ENCODE peak calls at places on chromosomes 6 and 20, in four cellular contexts. L is activated T-helper 2 cell treated with anti-CD3 and anti-CD28 coated beads, Interferon-gamma antibody, Interleukin-2, Interleukin-4, amounts not matched to agents 10 μg/mL and 5 μg/mL and 100 μg/mL, durations not matched to agents 14 hours and 24 hours and 36 hours; B is GM12892; H is AG04450. J is an unnamed sample.

GRCh38 chr20:49380245-49380875 is 102.1 kb downstream of the KCNB1 start:
- DNase-seq in L (no peak), H (no peak), B (no peak), J (no peak)

GRCh38 chr20:63701051-63701328 is 4.5 kb downstream of the TNFRSF6B start:
- DNase-seq in H (no peak), L (no peak), B (peak; percentile 8), J (no peak)

GRCh38 chr6:156778615-156779205 is 1.5 kb downstream of the ARID1B start:
- DNase-seq in B (no peak), L (peak; percentile 50), H (no peak), J (peak; percentile 54)

GRCh38 chr20:64131406-64131805 is 24.0 kb upstream of the NPBWR2 start:
- DNase-seq in B (peak; percentile 8), L (no peak), H (no peak), J (peak; percentile 25)

GRCh38 chr6:106702451-106703110 is 73.2 kb downstream of the QRSL1 start:
- DNase-seq in B (peak; percentile 32), H (no peak), L (no peak), J (no peak)

GRCh38 chr20:2042400-2042799 is 48.5 kb upstream of the PDYN start:
- DNase-seq in L (no peak), B (no peak), H (no peak), J (no peak)

GRCh38 chr6:34000281-34000680 is 145.6 kb downstream of the GRM4 start:
- DNase-seq in H (no peak), B (no peak), L (no peak), J (no peak)

GRCh38 chr6:167676000-167676665 is 150.6 kb upstream of the AFDN start:
- DNase-seq in H (no peak), L (no peak), B (no peak), J (no peak)

GRCh38 chr20:20333866-20334265 is 34.0 kb upstream of the INSM1 start:
- DNase-seq in H (no peak), B (no peak), L (no peak), J (no peak)

GRCh38 chr6:102300350-102300749 is 906.8 kb downstream of the GRIK2 start:
- DNase-seq in B (no peak), L (no peak), H (no peak), J (no peak)

GRCh38 chr6:28683945-28684538 is 158.4 kb downstream of the GPX5 start:
- DNase-seq in H (no peak), B (no peak), L (no peak), J (peak; percentile 55)